ENCODE peak calls at places on chromosome 21, in eight cellular contexts. One of them, this sample, is unnamed. For H3K27me3, the result is how much of the 10 kb centered on the place peaks cover.

GRCh38 chr21:43321111-43321510 is 105.8 kb downstream of the SIK1 start:
- DNase-seq in adrenal gland: no peak
- DNase-seq in H1: no peak
- DNase-seq in CD8-positive, alpha-beta T cell: no peak
- DNase-seq in GM12878: no peak
- DNase-seq in effector memory CD4-positive, alpha-beta T cell: no peak
- DNase-seq in stomach: no peak
- DNase-seq in ascending aorta: no peak
- DNase-seq in this sample: no peak

GRCh38 chr21:25826652-25827051 is 91.9 kb downstream of the GABPA start:
- DNase-seq in adrenal gland: no peak
- DNase-seq in H1: no peak
- DNase-seq in CD8-positive, alpha-beta T cell: no peak
- DNase-seq in GM12878: no peak
- DNase-seq in effector memory CD4-positive, alpha-beta T cell: no peak
- DNase-seq in stomach: no peak
- DNase-seq in ascending aorta: no peak
- DNase-seq in this sample: no peak

GRCh38 chr21:46543306-46543705 is 61.6 kb downstream of the S100B start:
- DNase-seq in adrenal gland: no peak
- DNase-seq in H1: no peak
- DNase-seq in CD8-positive, alpha-beta T cell: no peak
- DNase-seq in GM12878: no peak
- DNase-seq in effector memory CD4-positive, alpha-beta T cell: no peak
- DNase-seq in stomach: peak
- DNase-seq in ascending aorta: no peak
- DNase-seq in this sample: no peak

GRCh38 chr21:46622226-46622625 is 13.2 kb upstream of the PRMT2 start:
- DNase-seq in adrenal gland: no peak
- DNase-seq in H1: no peak
- DNase-seq in CD8-positive, alpha-beta T cell: peak
- DNase-seq in GM12878: no peak
- DNase-seq in effector memory CD4-positive, alpha-beta T cell: peak
- DNase-seq in stomach: no peak
- DNase-seq in ascending aorta: peak
- DNase-seq in this sample: no peak

GRCh38 chr21:42829417-42829816 is 49.9 kb downstream of the WDR4 start:
- DNase-seq in adrenal gland: peak
- DNase-seq in H1: peak
- DNase-seq in CD8-positive, alpha-beta T cell: no peak
- DNase-seq in GM12878: no peak
- DNase-seq in effector memory CD4-positive, alpha-beta T cell: no peak
- DNase-seq in stomach: no peak
- DNase-seq in ascending aorta: no peak
- DNase-seq in this sample: no peak

GRCh38 chr21:46180079-46180722 is 4.1 kb downstream of the SPATC1L start:
- DNase-seq in adrenal gland: peak
- DNase-seq in H1: no peak
- DNase-seq in CD8-positive, alpha-beta T cell: no peak
- DNase-seq in GM12878: no peak
- DNase-seq in effector memory CD4-positive, alpha-beta T cell: no peak
- DNase-seq in stomach: no peak
- DNase-seq in ascending aorta: no peak
- DNase-seq in this sample: no peak

GRCh38 chr21:28885853-28886177 is 106.9 kb downstream of the LTN1 start:
- DNase-seq in adrenal gland: no peak
- DNase-seq in H1: no peak
- DNase-seq in CD8-positive, alpha-beta T cell: no peak
- DNase-seq in GM12878: no peak
- DNase-seq in effector memory CD4-positive, alpha-beta T cell: no peak
- DNase-seq in stomach: no peak
- DNase-seq in ascending aorta: no peak
- DNase-seq in this sample: no peak

GRCh38 chr21:38768385-38769071 is 37.2 kb upstream of the ETS2 start:
- DNase-seq in adrenal gland: no peak
- DNase-seq in H1: no peak
- DNase-seq in CD8-positive, alpha-beta T cell: peak
- DNase-seq in GM12878: no peak
- DNase-seq in effector memory CD4-positive, alpha-beta T cell: no peak
- DNase-seq in stomach: no peak
- DNase-seq in ascending aorta: peak
- DNase-seq in this sample: no peak

GRCh38 chr21:35859677-35860076 is 200.6 kb downstream of the SETD4 start:
- DNase-seq in adrenal gland: no peak
- DNase-seq in H1: no peak
- DNase-seq in CD8-positive, alpha-beta T cell: no peak
- DNase-seq in GM12878: no peak
- DNase-seq in effector memory CD4-positive, alpha-beta T cell: no peak
- DNase-seq in stomach: no peak
- DNase-seq in ascending aorta: no peak
- DNase-seq in this sample: no peak

GRCh38 chr21:35860181-35860869 is 200.0 kb downstream of the SETD4 start:
- DNase-seq in adrenal gland: no peak
- DNase-seq in H1: no peak
- DNase-seq in CD8-positive, alpha-beta T cell: no peak
- DNase-seq in GM12878: no peak
- DNase-seq in effector memory CD4-positive, alpha-beta T cell: no peak
- DNase-seq in stomach: no peak
- DNase-seq in ascending aorta: no peak
- DNase-seq in this sample: no peak

GRCh38 chr21:35862969-35863368 is 197.4 kb downstream of the SETD4 start:
- DNase-seq in adrenal gland: no peak
- DNase-seq in H1: no peak
- DNase-seq in CD8-positive, alpha-beta T cell: no peak
- DNase-seq in GM12878: no peak
- DNase-seq in effector memory CD4-positive, alpha-beta T cell: no peak
- DNase-seq in stomach: no peak
- DNase-seq in ascending aorta: no peak
- DNase-seq in this sample: no peak

GRCh38 chr21:35864039-35864438 is 196.3 kb downstream of the SETD4 start:
- DNase-seq in adrenal gland: no peak
- DNase-seq in H1: no peak
- DNase-seq in CD8-positive, alpha-beta T cell: no peak
- DNase-seq in GM12878: no peak
- DNase-seq in effector memory CD4-positive, alpha-beta T cell: no peak
- DNase-seq in stomach: no peak
- DNase-seq in ascending aorta: no peak
- DNase-seq in this sample: no peak

DNA sequence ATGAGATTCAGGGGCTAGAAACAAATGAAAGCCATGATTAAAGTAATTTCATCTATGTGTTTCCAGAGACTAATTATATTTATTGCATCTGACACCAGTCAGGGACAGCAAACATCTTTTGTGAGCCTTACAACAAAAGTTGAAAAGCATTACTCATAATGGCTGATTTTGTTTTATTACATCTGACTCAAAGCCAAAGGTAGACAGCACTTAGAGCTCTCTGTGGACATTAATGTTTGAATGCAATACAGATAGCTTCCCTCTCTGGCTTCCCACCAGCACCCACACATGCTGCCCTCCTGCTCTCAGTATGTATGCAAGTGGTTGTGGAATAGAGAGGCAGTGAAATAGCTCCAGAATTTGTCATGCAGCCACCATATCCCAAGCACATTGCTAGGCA is 198.7 kb downstream of the SETD4 start:
- DNase-seq in adrenal gland: no peak
- DNase-seq in H1: no peak
- DNase-seq in CD8-positive, alpha-beta T cell: no peak
- DNase-seq in GM12878: no peak
- DNase-seq in effector memory CD4-positive, alpha-beta T cell: no peak
- DNase-seq in stomach: no peak
- DNase-seq in ascending aorta: no peak
- DNase-seq in this sample: no peak
- H3K27me3 ChIP-seq in adrenal gland: under half
- H3K27me3 ChIP-seq in H1: under half
- H3K27me3 ChIP-seq in CD8-positive, alpha-beta T cell: under half
- H3K27me3 ChIP-seq in GM12878: under half
- H3K27me3 ChIP-seq in effector memory CD4-positive, alpha-beta T cell: under half
- H3K27me3 ChIP-seq in stomach: under half
- H3K27me3 ChIP-seq in ascending aorta: under half
- H3K27me3 ChIP-seq in this sample: under half

GRCh38 chr21:44416193-44416592 is 39.1 kb upstream of the LRRC3 start:
- DNase-seq in adrenal gland: no peak
- DNase-seq in H1: no peak
- DNase-seq in CD8-positive, alpha-beta T cell: no peak
- DNase-seq in GM12878: no peak
- DNase-seq in effector memory CD4-positive, alpha-beta T cell: no peak
- DNase-seq in stomach: no peak
- DNase-seq in ascending aorta: peak
- DNase-seq in this sample: no peak

GRCh38 chr21:44413566-44414290 is 41.6 kb upstream of the LRRC3 start:
- DNase-seq in adrenal gland: no peak
- DNase-seq in H1: no peak
- DNase-seq in CD8-positive, alpha-beta T cell: no peak
- DNase-seq in GM12878: no peak
- DNase-seq in effector memory CD4-positive, alpha-beta T cell: no peak
- DNase-seq in stomach: peak
- DNase-seq in ascending aorta: peak
- DNase-seq in this sample: no peak

GRCh38 chr21:44415073-44416025 is 40.0 kb upstream of the LRRC3 start:
- DNase-seq in adrenal gland: peak
- DNase-seq in H1: no peak
- DNase-seq in CD8-positive, alpha-beta T cell: no peak
- DNase-seq in GM12878: no peak
- DNase-seq in effector memory CD4-positive, alpha-beta T cell: no peak
- DNase-seq in stomach: no peak
- DNase-seq in ascending aorta: peak
- DNase-seq in this sample: no peak

GRCh38 chr21:44418108-44418875 is 37.0 kb upstream of the LRRC3 start:
- DNase-seq in adrenal gland: no peak
- DNase-seq in H1: no peak
- DNase-seq in CD8-positive, alpha-beta T cell: no peak
- DNase-seq in GM12878: no peak
- DNase-seq in effector memory CD4-positive, alpha-beta T cell: no peak
- DNase-seq in stomach: no peak
- DNase-seq in ascending aorta: peak
- DNase-seq in this sample: no peak

DNA sequence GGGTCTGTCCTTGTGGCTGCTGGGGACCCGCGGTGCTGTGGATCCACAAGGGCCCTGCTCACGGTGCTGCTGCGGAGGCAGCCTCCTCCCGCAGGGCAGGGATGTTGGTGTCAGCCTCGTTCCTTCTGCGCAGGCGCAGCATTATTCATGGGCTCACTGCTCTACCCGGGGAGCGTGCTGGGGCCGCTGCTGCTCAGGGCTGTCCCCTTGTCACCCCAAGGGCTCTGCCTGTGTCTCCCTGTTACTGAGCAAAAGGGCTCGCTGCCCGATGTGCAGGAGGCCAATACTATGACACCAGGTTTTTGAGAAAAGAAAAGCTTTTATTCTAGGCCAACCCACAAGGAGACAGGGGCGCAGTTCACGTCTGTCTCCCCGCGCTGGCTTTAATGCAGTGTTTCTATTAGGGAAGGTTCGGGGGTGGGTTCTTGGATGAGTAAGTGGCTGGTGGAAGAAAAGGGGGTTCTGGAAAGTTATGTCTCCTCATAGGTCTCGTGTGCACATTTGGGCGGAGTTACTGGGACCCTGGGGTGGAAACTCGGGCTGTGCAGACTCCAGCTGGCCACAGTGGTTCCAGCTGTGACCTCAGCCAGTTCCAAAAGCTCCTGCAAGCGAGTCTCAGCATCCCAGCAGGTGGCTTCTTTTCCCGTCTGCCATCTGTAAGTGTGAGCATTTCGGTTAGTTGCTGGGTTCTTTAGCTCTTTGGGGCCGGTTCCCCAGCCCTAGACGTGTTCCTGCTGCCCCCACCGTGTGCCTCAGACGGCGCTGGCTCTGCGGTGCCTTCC is 40.8 kb upstream of the LRRC3 start:
- DNase-seq in adrenal gland: peak
- DNase-seq in H1: no peak
- DNase-seq in CD8-positive, alpha-beta T cell: no peak
- DNase-seq in GM12878: no peak
- DNase-seq in effector memory CD4-positive, alpha-beta T cell: no peak
- DNase-seq in stomach: no peak
- DNase-seq in ascending aorta: peak
- DNase-seq in this sample: peak
- H3K27me3 ChIP-seq in adrenal gland: under half
- H3K27me3 ChIP-seq in H1: under half
- H3K27me3 ChIP-seq in CD8-positive, alpha-beta T cell: under half
- H3K27me3 ChIP-seq in GM12878: under half
- H3K27me3 ChIP-seq in effector memory CD4-positive, alpha-beta T cell: under half
- H3K27me3 ChIP-seq in stomach: under half
- H3K27me3 ChIP-seq in ascending aorta: under half
- H3K27me3 ChIP-seq in this sample: under half

DNA sequence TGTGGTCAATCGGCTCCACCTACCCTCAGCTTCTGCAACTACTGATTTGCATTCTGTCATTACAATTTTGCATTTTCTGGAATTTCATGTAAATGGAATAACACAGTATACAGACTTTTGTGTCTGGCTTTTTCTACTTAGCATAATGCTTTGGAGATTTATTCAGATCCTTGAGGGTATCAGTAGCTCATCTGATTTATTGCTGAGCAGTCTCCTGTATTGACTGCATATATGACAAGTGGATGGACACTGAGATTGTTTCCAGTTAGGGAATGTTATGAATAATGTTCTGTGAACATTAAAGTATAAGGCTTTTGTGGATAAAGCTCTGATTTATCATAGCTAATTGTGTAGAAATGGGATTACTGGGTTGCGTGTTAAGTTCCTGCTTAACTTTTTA is 358.3 kb downstream of the USP25 start:
- DNase-seq in adrenal gland: no peak
- DNase-seq in H1: no peak
- DNase-seq in CD8-positive, alpha-beta T cell: no peak
- DNase-seq in GM12878: no peak
- DNase-seq in effector memory CD4-positive, alpha-beta T cell: no peak
- DNase-seq in stomach: no peak
- DNase-seq in ascending aorta: no peak
- DNase-seq in this sample: no peak
- H3K27me3 ChIP-seq in adrenal gland: under half
- H3K27me3 ChIP-seq in H1: under half
- H3K27me3 ChIP-seq in CD8-positive, alpha-beta T cell: under half
- H3K27me3 ChIP-seq in GM12878: under half
- H3K27me3 ChIP-seq in effector memory CD4-positive, alpha-beta T cell: under half
- H3K27me3 ChIP-seq in stomach: under half
- H3K27me3 ChIP-seq in ascending aorta: under half
- H3K27me3 ChIP-seq in this sample: under half

GRCh38 chr21:34669149-34669879 is 520 bp downstream of the CLIC6 start:
- DNase-seq in adrenal gland: no peak
- DNase-seq in H1: peak
- DNase-seq in CD8-positive, alpha-beta T cell: peak
- DNase-seq in GM12878: no peak
- DNase-seq in effector memory CD4-positive, alpha-beta T cell: no peak
- DNase-seq in stomach: peak
- DNase-seq in ascending aorta: no peak
- DNase-seq in this sample: no peak

GRCh38 chr21:34673006-34673405 is 4.2 kb downstream of the CLIC6 start:
- DNase-seq in adrenal gland: no peak
- DNase-seq in H1: no peak
- DNase-seq in CD8-positive, alpha-beta T cell: no peak
- DNase-seq in GM12878: no peak
- DNase-seq in effector memory CD4-positive, alpha-beta T cell: no peak
- DNase-seq in stomach: no peak
- DNase-seq in ascending aorta: no peak
- DNase-seq in this sample: no peak

GRCh38 chr21:34670220-34670961 is 1.6 kb downstream of the CLIC6 start:
- DNase-seq in adrenal gland: no peak
- DNase-seq in H1: peak
- DNase-seq in CD8-positive, alpha-beta T cell: no peak
- DNase-seq in GM12878: no peak
- DNase-seq in effector memory CD4-positive, alpha-beta T cell: no peak
- DNase-seq in stomach: peak
- DNase-seq in ascending aorta: no peak
- DNase-seq in this sample: no peak

GRCh38 chr21:34671891-34672290 is 3.1 kb downstream of the CLIC6 start:
- DNase-seq in adrenal gland: no peak
- DNase-seq in H1: no peak
- DNase-seq in CD8-positive, alpha-beta T cell: no peak
- DNase-seq in GM12878: no peak
- DNase-seq in effector memory CD4-positive, alpha-beta T cell: no peak
- DNase-seq in stomach: no peak
- DNase-seq in ascending aorta: no peak
- DNase-seq in this sample: no peak

DNA sequence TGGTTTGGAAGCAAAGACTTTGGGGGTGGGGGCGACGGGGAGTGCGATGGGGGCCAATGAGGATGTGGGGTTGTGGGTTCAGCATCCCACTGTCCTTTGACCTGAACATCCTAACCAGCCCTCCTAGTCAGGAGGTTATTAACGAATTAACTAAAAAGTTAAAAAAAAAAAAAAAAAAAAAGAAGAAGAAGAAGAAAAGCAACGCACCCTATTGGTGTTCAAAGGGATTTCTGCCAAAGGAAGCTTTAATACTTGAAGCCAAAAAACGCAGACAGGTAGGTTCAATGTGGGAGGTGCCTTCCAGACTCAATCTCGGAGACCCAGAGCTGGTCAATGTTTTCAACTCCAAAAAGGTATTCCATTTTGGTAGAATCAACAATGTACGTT is 2.2 kb downstream of the CLIC6 start:
- DNase-seq in adrenal gland: no peak
- DNase-seq in H1: no peak
- DNase-seq in CD8-positive, alpha-beta T cell: no peak
- DNase-seq in GM12878: no peak
- DNase-seq in effector memory CD4-positive, alpha-beta T cell: no peak
- DNase-seq in stomach: no peak
- DNase-seq in ascending aorta: no peak
- DNase-seq in this sample: no peak
- H3K27me3 ChIP-seq in adrenal gland: under half
- H3K27me3 ChIP-seq in H1: under half
- H3K27me3 ChIP-seq in CD8-positive, alpha-beta T cell: under half
- H3K27me3 ChIP-seq in GM12878: under half
- H3K27me3 ChIP-seq in effector memory CD4-positive, alpha-beta T cell: under half
- H3K27me3 ChIP-seq in stomach: half or more
- H3K27me3 ChIP-seq in ascending aorta: under half
- H3K27me3 ChIP-seq in this sample: under half